ENCODE peak calls at places on chromosomes 4 and X, in four cellular contexts. N is nephron progenitor cell, G is foreskin keratinocyte, E is AG10803. X is an unnamed sample.

GRCh38 chr4:155535802-155536454 is 130.7 kb upstream of the GUCY1A1 start:
- DNase-seq in G (no peak), E (no peak), N (no peak), X (no peak)

GRCh38 chr4:99863804-99864203 is 30.4 kb downstream of the LAMTOR3 start:
- DNase-seq in G (peak; percentile 22), E (peak; percentile 7), N (no peak), X (no peak)

GRCh38 chr4:156898373-156899117 is 73.1 kb downstream of the PDGFC start:
- DNase-seq in G (peak; percentile 26), E (peak; percentile 46), N (no peak), X (no peak)

GRCh38 chrX:133516691-133517090 is 101.4 kb upstream of the GPC4 start:
- DNase-seq in E (no peak), N (no peak), G (no peak), X (no peak)

GRCh38 chrX:41085883-41086626 is 810 bp downstream of the USP9X start:
- DNase-seq in N (peak; percentile 57), G (peak; percentile 37), E (peak; percentile 30), X (peak; percentile 39)

GRCh38 chr4:47926667-47927258 is 12.4 kb upstream of the NFXL1 start:
- DNase-seq in E (peak; percentile 37), N (peak; percentile 67), G (peak; percentile 49), X (peak; percentile 64)

GRCh38 chr4:128379860-128380259 is 92.2 kb upstream of the PGRMC2 start:
- DNase-seq in G (no peak), E (peak; percentile 53), N (no peak), X (peak; percentile 20)

GRCh38 chrX:3384330-3384729 is 37.9 kb upstream of the MXRA5 start:
- DNase-seq in G (peak; percentile 66), E (peak; percentile 40), N (no peak), X (no peak)

GRCh38 chrX:13605611-13606010 is 36.2 kb downstream of the EGFL6 start:
- DNase-seq in G (peak; percentile 59), N (no peak), E (no peak), X (no peak)

GRCh38 chr4:108498925-108499324 is 121.5 kb upstream of the RPL34 start:
- DNase-seq in N (no peak), G (no peak), E (no peak), X (no peak)

GRCh38 chr4:41692717-41693345 is 55.7 kb downstream of the PHOX2B start:
- DNase-seq in E (peak; percentile 46), N (peak; percentile 63), G (peak; percentile 65), X (peak; percentile 72)

GRCh38 chrX:46311581-46312120 is 233.6 kb downstream of the ZNF674 start:
- DNase-seq in N (no peak), E (peak; percentile 23), G (no peak), X (no peak)

GRCh38 chr4:176377705-176378302 is 58.0 kb downstream of the SPCS3 start:
- DNase-seq in G (peak; percentile 43), E (peak; percentile 25), N (no peak), X (no peak)

GRCh38 chr4:58113083-58113482 is 1002.9 kb upstream of the IGFBP7 start:
- DNase-seq in N (no peak), G (no peak), E (no peak), X (peak; percentile 15)

GRCh38 chr4:69881173-69881773 is 21.3 kb upstream of the SULT1E1 start:
- DNase-seq in N (peak; percentile 15), E (peak; percentile 48), G (peak; percentile 39), X (no peak)

GRCh38 chrX:38798956-38799355 is 2.3 kb upstream of the MID1IP1 start:
- DNase-seq in G (peak; percentile 48), E (peak; percentile 64), N (no peak), X (no peak)

GRCh38 chr4:121697626-121698025 is 846 bp upstream of the ANXA5 start:
- DNase-seq in E (no peak), G (no peak), N (no peak), X (no peak)

GRCh38 chr4:19592391-19592790 is 659.3 kb upstream of the SLIT2 start:
- DNase-seq in N (no peak), E (no peak), G (peak; percentile 31), X (no peak)

GRCh38 chr4:138910914-138911336 is 104.7 kb upstream of the NOCT start:
- DNase-seq in G (peak; percentile 87), E (peak; percentile 76), N (peak; percentile 10), X (no peak)

GRCh38 chr4:7829687-7830580 is 109.7 kb downstream of the AFAP1 start:
- DNase-seq in E (no peak), G (no peak), N (no peak), X (no peak)

GRCh38 chrX:40205471-40205870 is 107.7 kb upstream of the BCOR start:
- DNase-seq in G (peak; percentile 6), E (peak; percentile 1), N (no peak), X (no peak)

GRCh38 chrX:94414746-94415145 is 740.7 kb downstream of the FAM133A start:
- DNase-seq in G (no peak), E (no peak), N (no peak), X (no peak)

GRCh38 chr4:1510931-1511330 is 104.7 kb upstream of the NKX1-1 start:
- DNase-seq in G (no peak), N (no peak), E (no peak), X (no peak)

GRCh38 chr4:89992744-89993143 is 98.1 kb downstream of the MMRN1 start:
- DNase-seq in G (no peak), E (no peak), N (no peak), X (no peak)

DNA sequence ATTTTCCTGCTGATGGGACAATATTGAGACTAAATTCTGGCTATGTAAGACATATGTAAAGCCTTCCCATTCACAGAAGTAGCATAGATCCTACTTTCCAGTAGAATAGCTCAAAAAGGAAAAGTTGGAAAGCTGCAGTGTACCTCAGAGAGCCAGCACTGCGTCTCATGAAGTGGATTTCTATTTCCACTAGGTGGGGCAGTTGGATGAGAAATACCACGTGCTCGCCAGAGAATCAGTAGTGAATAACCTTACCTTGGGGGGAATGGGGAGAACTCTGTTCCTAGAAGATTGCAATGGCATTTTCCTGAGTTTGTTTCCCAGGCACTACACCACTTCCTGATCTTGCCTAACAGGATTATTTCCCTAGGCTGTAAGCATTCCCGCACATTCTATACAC is 907.1 kb downstream of the FSTL5 start:
- DNase-seq in E (no peak), N (no peak), G (peak; percentile 3), X (no peak)
- TF ChIP-seq CTCF in E (peak; percentile 27), N (no peak), G (peak; percentile 21), X (peak; percentile 40)

DNA sequence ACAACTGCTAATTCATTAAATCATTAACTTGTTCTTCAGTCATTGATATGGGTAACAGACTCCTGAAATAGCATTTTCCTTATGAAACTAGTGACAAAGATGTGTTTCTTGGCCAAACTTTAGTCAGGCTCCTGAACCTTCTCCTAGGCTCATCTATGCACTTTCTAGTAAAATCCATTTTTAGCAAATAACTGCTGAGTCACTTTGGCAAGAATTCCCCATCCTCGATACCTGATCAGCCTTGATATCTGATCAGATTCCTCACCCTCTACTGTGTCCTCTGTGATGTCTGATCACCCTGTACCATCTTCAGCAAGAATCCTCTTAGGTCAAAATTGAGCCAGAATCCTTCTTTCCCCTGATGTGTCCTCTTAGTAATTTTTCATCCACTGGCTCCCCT is 161.2 kb upstream of the TAPT1 start:
- DNase-seq in N (no peak), E (no peak), G (no peak), X (no peak)
- TF ChIP-seq CTCF in N (no peak), E (no peak), G (no peak), X (no peak)

GRCh38 chrX:128781506-128781905 is 729.3 kb upstream of the ACTRT1 start:
- DNase-seq in N (peak; percentile 22), E (no peak), G (no peak), X (peak; percentile 56)
- TF ChIP-seq CTCF in N (peak; percentile 27), E (no peak), G (no peak), X (peak; percentile 36)

GRCh38 chr4:2837110-2837903 is 6.3 kb upstream of the ADD1 start:
- DNase-seq in G (no peak), E (no peak), N (no peak), X (no peak)
- TF ChIP-seq CTCF in G (no peak), E (no peak), N (no peak), X (no peak)

GRCh38 chr4:158671915-158672806 is at the start of gene ETFDH:
- DNase-seq in G (peak; percentile 99), E (peak; percentile 99), N (peak; percentile 95), X (peak; percentile 98)
- TF ChIP-seq CTCF in G (peak; percentile 83), E (peak; percentile 54), N (peak; percentile 47), X (peak; percentile 57)

GRCh38 chr4:4426511-4427477 is 39.9 kb downstream of the NSG1 start:
- DNase-seq in G (no peak), E (no peak), N (peak; percentile 37), X (no peak)
- TF ChIP-seq CTCF in G (no peak), E (no peak), N (peak; percentile 29), X (peak; percentile 25)

GRCh38 chr4:94763500-94763899 is 5.7 kb downstream of the BMPR1B start:
- DNase-seq in N (no peak), E (no peak), G (peak; percentile 36), X (no peak)

GRCh38 chr4:94762326-94762725 is 4.6 kb downstream of the BMPR1B start:
- DNase-seq in G (no peak), E (no peak), N (no peak), X (no peak)

GRCh38 chr4:94765174-94765573 is 7.4 kb downstream of the BMPR1B start:
- DNase-seq in E (no peak), G (no peak), N (no peak), X (no peak)

GRCh38 chr4:94764069-94764468 is 6.3 kb downstream of the BMPR1B start:
- DNase-seq in E (no peak), N (no peak), G (no peak), X (no peak)

GRCh38 chr4:94763005-94763404 is 5.2 kb downstream of the BMPR1B start:
- DNase-seq in G (no peak), N (no peak), E (peak; percentile 2), X (no peak)
- TF ChIP-seq CTCF in G (no peak), N (no peak), E (no peak), X (no peak)

DNA sequence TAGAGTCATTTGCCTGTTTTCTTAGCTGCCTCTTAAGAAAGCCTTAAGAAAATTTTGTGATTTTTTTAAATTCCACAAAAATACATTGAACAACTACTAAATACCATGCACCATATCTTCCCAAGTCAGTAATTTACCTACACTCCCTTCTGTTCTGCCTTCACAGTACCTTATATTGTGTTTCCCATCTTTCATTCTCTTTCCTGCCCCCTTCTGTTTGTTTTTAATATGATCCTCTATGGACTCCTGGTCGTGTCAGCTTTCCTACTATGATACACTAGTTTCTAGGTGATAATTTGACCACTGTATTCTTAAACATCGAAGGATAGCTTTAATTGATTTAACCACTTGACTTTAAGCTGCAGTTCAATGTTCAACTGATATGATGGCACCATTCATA is 297.7 kb upstream of the HAND2 start:
- DNase-seq in G (no peak), N (no peak), E (no peak), X (no peak)
- TF ChIP-seq CTCF in G (no peak), N (no peak), E (peak; percentile 33), X (no peak)

DNA sequence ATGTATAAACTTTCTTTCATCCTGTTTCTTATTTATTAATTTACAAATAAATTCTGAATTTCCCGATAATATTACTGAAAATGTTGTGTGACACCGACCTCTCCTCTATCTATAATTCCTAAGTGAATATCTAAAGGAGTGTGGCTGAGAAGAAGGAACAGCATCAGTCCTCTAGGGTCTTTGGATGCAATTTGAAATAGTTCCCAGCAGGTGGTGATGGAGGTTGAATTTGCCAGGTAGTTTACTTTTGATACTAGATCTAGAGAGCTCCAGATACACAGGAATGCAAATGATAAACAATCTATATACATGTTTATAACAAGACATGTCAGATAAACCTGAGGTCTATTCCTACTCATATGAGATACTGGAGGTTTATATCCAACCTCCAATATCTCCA is 305.4 kb downstream of the PCDH18 start:
- DNase-seq in E (no peak), N (no peak), G (peak; percentile 18), X (no peak)
- TF ChIP-seq CTCF in E (peak; percentile 30), N (peak; percentile 51), G (peak; percentile 64), X (peak; percentile 36)

X was measured in glutamatergic neuron.